ENCODE peak calls at places on chromosomes 7 and 10, in nine cellular contexts. V is T-helper 17 cell; A is stimulated activated CD4-positive, alpha-beta T cell treated with anti-CD3 and anti-CD28 coated beads, Interleukin-2, amount 100 ng/mL, for 48 hours; H is skeletal muscle cell; C is progenitor cell of endocrine pancreas; X is GM23338; E is fibroblast of the aortic adventitia; S is tibial artery; N is NCI-H345. I is an unnamed sample.

GRCh38 chr10:124693396-124693795 is 50.8 kb downstream of the FAM53B start:
- DNase-seq in V (no peak), A (no peak), H (no peak), C (no peak), X (no peak), E (no peak), S (no peak), N (peak), I (no peak)

GRCh38 chr7:151408498-151408838 is 1.4 kb downstream of the WDR86 start:
- DNase-seq in V (no peak), A (no peak), H (no peak), C (no peak), X (no peak), E (no peak), S (no peak), N (no peak), I (no peak)

GRCh38 chr7:31192996-31193395 is 140.9 kb downstream of the ADCYAP1R1 start:
- DNase-seq in V (no peak), A (peak), H (no peak), C (peak), X (peak), E (peak), S (no peak), N (peak), I (peak)

GRCh38 chr10:95809370-95810197 is 53.6 kb downstream of the ENTPD1 start:
- DNase-seq in V (no peak), A (no peak), H (no peak), C (no peak), X (no peak), E (no peak), S (no peak), N (no peak), I (no peak)

GRCh38 chr7:45055594-45056219 is 33.1 kb downstream of the NACAD start:
- DNase-seq in V (no peak), A (no peak), H (no peak), C (no peak), X (no peak), E (no peak), S (no peak), N (no peak), I (no peak)

GRCh38 chr10:127649642-127650041 is 87.3 kb upstream of the FOXI2 start:
- DNase-seq in V (no peak), A (no peak), H (no peak), C (no peak), X (peak), E (no peak), S (no peak), N (no peak), I (no peak)

GRCh38 chr10:127932521-127933270 is 25.8 kb downstream of the PTPRE start:
- DNase-seq in V (no peak), A (no peak), H (no peak), C (no peak), X (no peak), E (no peak), S (no peak), N (no peak), I (no peak)

GRCh38 chr10:70616761-70617160 is 14.2 kb upstream of the PRF1 start:
- DNase-seq in V (no peak), A (no peak), H (no peak), C (no peak), X (no peak), E (no peak), S (no peak), N (no peak), I (no peak)

GRCh38 chr7:5425507-5426225 is 2.0 kb upstream of the TNRC18 start:
- DNase-seq in V (no peak), A (no peak), H (peak), C (peak), X (peak), E (peak), S (peak), N (peak), I (peak)

GRCh38 chr7:64562246-64562620 is 638 bp downstream of the ZNF680 start:
- DNase-seq in V (no peak), A (no peak), H (no peak), C (no peak), X (no peak), E (peak), S (no peak), N (no peak), I (no peak)

GRCh38 chr7:1348836-1349335 is 110.4 kb downstream of the MICALL2 start:
- DNase-seq in V (no peak), A (no peak), H (no peak), C (no peak), X (no peak), E (no peak), S (no peak), N (no peak), I (no peak)

GRCh38 chr10:48330269-48330668 is 23.8 kb downstream of the MAPK8 start:
- DNase-seq in V (no peak), A (no peak), H (no peak), C (no peak), X (no peak), E (peak), S (no peak), N (no peak), I (no peak)

GRCh38 chr10:58177362-58177947 is 90.2 kb downstream of the IPMK start:
- DNase-seq in V (no peak), A (no peak), H (no peak), C (no peak), X (peak), E (peak), S (no peak), N (no peak), I (peak)

GRCh38 chr10:64320448-64320847 is 799.2 kb downstream of the REEP3 start:
- DNase-seq in V (no peak), A (no peak), H (no peak), C (no peak), X (no peak), E (no peak), S (no peak), N (no peak), I (no peak)

GRCh38 chr10:14601872-14602725 is 172.6 kb downstream of the FAM107B start:
- DNase-seq in V (peak), A (no peak), H (no peak), C (no peak), X (no peak), E (peak), S (no peak), N (no peak), I (no peak)

GRCh38 chr7:7761974-7762769 is 43.8 kb upstream of the RPA3 start:
- DNase-seq in V (no peak), A (no peak), H (peak), C (no peak), X (no peak), E (peak), S (no peak), N (no peak), I (no peak)

GRCh38 chr10:7789390-7789789 is 1.4 kb downstream of the ATP5F1C start:
- DNase-seq in V (no peak), A (no peak), H (no peak), C (no peak), X (no peak), E (peak), S (no peak), N (no peak), I (peak)

GRCh38 chr7:40057292-40057691 is 77.1 kb downstream of the MPLKIP start:
- DNase-seq in V (no peak), A (no peak), H (peak), C (no peak), X (no peak), E (peak), S (no peak), N (peak), I (peak)

GRCh38 chr7:77525231-77525630 is 11.9 kb upstream of the PTPN12 start:
- DNase-seq in V (no peak), A (no peak), H (no peak), C (no peak), X (no peak), E (no peak), S (no peak), N (no peak), I (no peak)

GRCh38 chr10:99966306-99966705 is 43.4 kb downstream of the DNMBP start:
- DNase-seq in V (no peak), A (no peak), H (no peak), C (no peak), X (no peak), E (peak), S (no peak), N (no peak), I (no peak)

GRCh38 chr10:5552376-5553321 is 27.9 kb downstream of the CALML3 start:
- DNase-seq in V (no peak), A (no peak), H (no peak), C (no peak), X (no peak), E (no peak), S (peak), N (no peak), I (no peak)

GRCh38 chr10:127012769-127013152 is 107.5 kb downstream of the DOCK1 start:
- DNase-seq in V (no peak), A (no peak), H (no peak), C (no peak), X (peak), E (no peak), S (peak), N (peak), I (no peak)

GRCh38 chr7:111561909-111562732 is at the start of gene IMMP2L:
- DNase-seq in V (peak), A (peak), H (peak), C (peak), X (peak), E (peak), S (peak), N (peak), I (peak)

GRCh38 chr10:83023647-83024046 is 1115.7 kb upstream of the GHITM start:
- DNase-seq in V (no peak), A (no peak), H (no peak), C (no peak), X (no peak), E (no peak), S (no peak), N (no peak), I (no peak)

GRCh38 chr7:46752881-46753366 is 829.0 kb downstream of the TNS3 start:
- DNase-seq in V (no peak), A (no peak), H (peak), C (no peak), X (no peak), E (peak), S (no peak), N (no peak), I (no peak)

GRCh38 chr7:84021292-84021898 is 173.2 kb downstream of the SEMA3A start:
- DNase-seq in V (no peak), A (no peak), H (no peak), C (no peak), X (no peak), E (peak), S (no peak), N (no peak), I (no peak)

GRCh38 chr10:97574374-97575100 is 2.0 kb downstream of the ANKRD2 start:
- DNase-seq in V (no peak), A (no peak), H (no peak), C (no peak), X (peak), E (peak), S (no peak), N (peak), I (peak)

GRCh38 chr7:76315372-76315771 is 12.9 kb downstream of the HSPB1 start:
- DNase-seq in V (no peak), A (no peak), H (no peak), C (no peak), X (no peak), E (no peak), S (no peak), N (no peak), I (no peak)

GRCh38 chr7:16982640-16983103 is 100.9 kb upstream of the AGR3 start:
- DNase-seq in V (no peak), A (no peak), H (peak), C (no peak), X (peak), E (peak), S (no peak), N (peak), I (peak)

GRCh38 chr10:125159932-125160855 is at the start of gene CTBP2:
- DNase-seq in V (no peak), A (no peak), H (no peak), C (peak), X (peak), E (peak), S (peak), N (peak), I (peak)

GRCh38 chr10:30529373-30529998 is 95.5 kb downstream of the MAP3K8 start:
- DNase-seq in V (peak), A (peak), H (no peak), C (no peak), X (peak), E (no peak), S (peak), N (no peak), I (no peak)

GRCh38 chr10:49634053-49634660 is 20.3 kb downstream of the CHAT start:
- DNase-seq in V (no peak), A (no peak), H (no peak), C (no peak), X (no peak), E (no peak), S (no peak), N (no peak), I (no peak)

GRCh38 chr10:76717141-76717540 is 920.5 kb downstream of the KCNMA1 start:
- DNase-seq in V (no peak), A (no peak), H (peak), C (no peak), X (no peak), E (peak), S (no peak), N (no peak), I (no peak)

GRCh38 chr7:130334274-130334673 is 10.3 kb upstream of the CPA5 start:
- DNase-seq in V (no peak), A (no peak), H (no peak), C (no peak), X (no peak), E (peak), S (no peak), N (no peak), I (no peak)

GRCh38 chr10:72601144-72601543 is 24.7 kb downstream of the MICU1 start:
- DNase-seq in V (no peak), A (no peak), H (no peak), C (no peak), X (no peak), E (no peak), S (no peak), N (no peak), I (no peak)

GRCh38 chr10:33310853-33311252 is 23.6 kb downstream of the NRP1 start:
- DNase-seq in V (no peak), A (no peak), H (no peak), C (no peak), X (no peak), E (no peak), S (no peak), N (no peak), I (no peak)

GRCh38 chr10:78508955-78509354 is 475.3 kb downstream of the RPS24 start:
- DNase-seq in V (no peak), A (no peak), H (no peak), C (no peak), X (no peak), E (no peak), S (no peak), N (no peak), I (no peak)

GRCh38 chr10:38054361-38054797 is 39.8 kb upstream of the ZNF37A start:
- DNase-seq in V (no peak), A (no peak), H (peak), C (no peak), X (no peak), E (peak), S (no peak), N (no peak), I (no peak)